ENCODE peak calls at places on chromosomes 5 and 9, in ten cellular contexts. T, N, U, L, D, E, Y, S, X and V are unnamed samples.

GRCh38 chr9:89225587-89225986 is 47.0 kb upstream of the SHC3 start:
- DNase-seq in D (no peak), U (no peak), X (no peak), Y (no peak), T (peak; percentile 63), L (no peak), N (no peak), S (no peak), E (no peak), V (no peak)

GRCh38 chr5:137735531-137736284 is at the start of gene KLHL3:
- DNase-seq in E (peak; percentile 11), X (no peak), U (peak; percentile 48), N (peak; percentile 76), T (peak; percentile 66), D (peak; percentile 56), S (peak; percentile 34), Y (peak; percentile 75), L (peak; percentile 81), V (no peak)

GRCh38 chr5:176603091-176603490 is 6.9 kb downstream of the GPRIN1 start:
- DNase-seq in T (no peak), E (no peak), U (no peak), S (no peak), X (no peak), D (no peak), L (no peak), N (no peak), Y (no peak), V (no peak)

GRCh38 chr9:36194326-36195000 is 3.7 kb downstream of the CLTA start:
- DNase-seq in L (no peak), S (peak; percentile 50), U (no peak), E (no peak), Y (peak; percentile 36), N (no peak), D (no peak), T (peak; percentile 38), X (no peak), V (no peak)

GRCh38 chr5:119063579-119064379 is 7.1 kb upstream of the DMXL1 start:
- DNase-seq in S (no peak), U (no peak), N (no peak), L (no peak), E (no peak), T (peak; percentile 70), Y (no peak), X (no peak), D (no peak), V (peak; percentile 45)

GRCh38 chr5:35438288-35438687 is 179.4 kb upstream of the SPEF2 start:
- DNase-seq in E (no peak), U (no peak), N (no peak), S (no peak), Y (no peak), X (no peak), D (no peak), L (no peak), T (no peak), V (peak; percentile 45)

GRCh38 chr5:980001-980588 is 28.5 kb upstream of the NKD2 start:
- DNase-seq in U (no peak), X (no peak), E (no peak), L (no peak), Y (no peak), N (no peak), T (no peak), S (no peak), D (no peak), V (no peak)

GRCh38 chr5:138029501-138029900 is 3.4 kb downstream of the FAM13B start:
- DNase-seq in Y (no peak), N (no peak), T (no peak), S (no peak), U (no peak), L (no peak), X (no peak), E (no peak), D (no peak), V (no peak)

GRCh38 chr5:154419236-154419635 is 26.6 kb upstream of the SAP30L start:
- DNase-seq in D (no peak), Y (no peak), S (no peak), N (no peak), X (no peak), U (no peak), L (no peak), E (no peak), T (no peak), V (no peak)

GRCh38 chr5:37615184-37615583 is 224.7 kb downstream of the GDNF start:
- DNase-seq in U (no peak), T (peak; percentile 80), S (no peak), L (no peak), E (no peak), X (no peak), D (no peak), N (no peak), Y (no peak), V (no peak)

GRCh38 chr9:133107961-133108793 is 12.9 kb downstream of the RALGDS start:
- DNase-seq in L (no peak), U (no peak), E (no peak), D (no peak), S (no peak), Y (no peak), T (no peak), X (no peak), N (peak; percentile 48), V (no peak)

GRCh38 chr9:101226161-101226560 is 158.6 kb downstream of the BAAT start:
- DNase-seq in U (no peak), N (no peak), E (no peak), S (no peak), L (no peak), Y (no peak), D (no peak), T (no peak), X (no peak), V (no peak)

GRCh38 chr5:132138260-132138659 is 64.7 kb downstream of the CSF2 start:
- DNase-seq in D (no peak), N (no peak), Y (no peak), U (no peak), T (peak; percentile 66), E (no peak), L (no peak), S (peak; percentile 89), X (no peak), V (no peak)

GRCh38 chr5:55633574-55634203 is 78.4 kb downstream of the SLC38A9 start:
- DNase-seq in T (peak; percentile 49), U (peak; percentile 54), X (no peak), Y (peak; percentile 83), L (no peak), E (no peak), S (no peak), N (no peak), D (no peak), V (no peak)

GRCh38 chr5:432928-433791 is 9.8 kb upstream of the EXOC3 start:
- DNase-seq in N (no peak), Y (no peak), E (no peak), S (no peak), D (no peak), L (no peak), X (no peak), U (no peak), T (no peak), V (no peak)

GRCh38 chr5:177490992-177491391 is 6.4 kb downstream of the PDLIM7 start:
- DNase-seq in D (no peak), T (no peak), L (no peak), E (no peak), N (no peak), U (no peak), X (no peak), S (no peak), Y (no peak), V (no peak)

GRCh38 chr5:103519550-103519949 is 43.0 kb downstream of the NUDT12 start:
- DNase-seq in L (no peak), N (no peak), S (no peak), Y (no peak), E (no peak), X (no peak), U (no peak), D (no peak), T (peak; percentile 26), V (no peak)

GRCh38 chr5:16626696-16627264 is 10.0 kb upstream of the RETREG1 start:
- DNase-seq in L (no peak), U (no peak), X (no peak), Y (no peak), D (no peak), N (no peak), E (no peak), T (no peak), S (no peak), V (peak; percentile 88)

GRCh38 chr5:123578390-123578789 is 66.4 kb downstream of the CSNK1G3 start:
- DNase-seq in U (no peak), N (no peak), X (no peak), S (no peak), L (no peak), Y (no peak), D (no peak), T (no peak), E (no peak), V (no peak)

GRCh38 chr5:160458971-160459800 is 37.5 kb downstream of the PTTG1 start:
- DNase-seq in U (no peak), X (no peak), S (no peak), T (no peak), E (no peak), L (no peak), N (no peak), D (no peak), Y (no peak), V (no peak)

GRCh38 chr5:142680605-142681259 is 5.2 kb downstream of the FGF1 start:
- DNase-seq in D (no peak), S (peak; percentile 89), N (no peak), E (no peak), X (no peak), L (no peak), Y (peak; percentile 92), T (no peak), U (peak; percentile 78), V (no peak)

GRCh38 chr5:67490543-67491321 is 294.1 kb upstream of the CD180 start:
- DNase-seq in S (no peak), X (no peak), L (no peak), N (no peak), E (no peak), U (no peak), T (no peak), D (no peak), Y (no peak), V (no peak)

GRCh38 chr5:101675510-101675909 is 620.6 kb downstream of the SLCO4C1 start:
- DNase-seq in U (no peak), D (no peak), X (no peak), E (peak; percentile 37), N (no peak), L (no peak), Y (no peak), T (no peak), S (no peak), V (no peak)

GRCh38 chr5:98795243-98795642 is 21.8 kb downstream of the RGMB start:
- DNase-seq in N (no peak), X (no peak), U (no peak), L (no peak), D (no peak), S (no peak), E (no peak), T (no peak), Y (no peak), V (no peak)

GRCh38 chr5:79236970-79237734 is 1.2 kb downstream of the JMY start:
- DNase-seq in Y (peak; percentile 75), S (peak; percentile 63), D (no peak), U (peak; percentile 35), T (peak; percentile 44), E (peak; percentile 10), N (peak; percentile 85), X (no peak), L (peak; percentile 34), V (peak; percentile 30)

GRCh38 chr5:12099296-12099695 is 195.1 kb upstream of the CTNND2 start:
- DNase-seq in X (no peak), S (no peak), D (no peak), U (no peak), L (no peak), T (no peak), Y (no peak), E (no peak), N (no peak), V (no peak)

GRCh38 chr5:157142317-157143126 is at the start of gene MED7:
- DNase-seq in T (peak; percentile 100), E (peak; percentile 94), X (peak; percentile 78), L (peak; percentile 99), D (peak; percentile 96), S (peak; percentile 93), N (peak; percentile 97), U (peak; percentile 93), Y (peak; percentile 99), V (peak; percentile 96)

GRCh38 chr9:127822108-127822507 is 19.4 kb downstream of the FPGS start:
- DNase-seq in U (no peak), X (no peak), S (no peak), D (no peak), T (no peak), N (no peak), Y (no peak), L (no peak), E (no peak), V (no peak)